ENCODE peak calls at places on chromosomes 2 and 18, in nine cellular contexts. F, S, D, B, W, Z, H, Q and R are unnamed samples. For H3K79me2, the result is how much of the 10 kb centered on the place peaks cover.

GRCh38 chr2:239382384-239382880 is 18.4 kb downstream of the HDAC4 start:
- DNase-seq in Z (no peak), H (no peak), F (no peak), B (no peak), W (no peak), Q (no peak), S (no peak), D (no peak), R (no peak)

GRCh38 chr18:63197246-63197791 is 122.2 kb downstream of the BCL2 start:
- DNase-seq in Q (no peak), Z (no peak), D (no peak), H (no peak), W (no peak), B (no peak), F (no peak), S (no peak), R (peak)

GRCh38 chr2:38734299-38735058 is 16.7 kb downstream of the SRSF7 start:
- DNase-seq in Z (no peak), B (no peak), W (no peak), S (no peak), H (no peak), F (no peak), Q (no peak), D (no peak), R (no peak)

GRCh38 chr2:106053116-106053515 is 141.0 kb downstream of the UXS1 start:
- DNase-seq in F (no peak), Z (peak), W (no peak), Q (peak), H (no peak), B (peak), S (peak), D (no peak), R (no peak)

GRCh38 chr2:54374965-54375364 is 81.2 kb upstream of the SPTBN1 start:
- DNase-seq in S (no peak), D (no peak), H (no peak), Z (no peak), W (no peak), B (no peak), Q (no peak), F (no peak), R (no peak)

GRCh38 chr2:115443550-115444185 is 1001.2 kb downstream of the DPP10 start:
- DNase-seq in B (no peak), F (peak), W (peak), Z (no peak), D (no peak), S (no peak), Q (no peak), H (no peak), R (no peak)

GRCh38 chr2:235928751-235929370 is 239.3 kb downstream of the GBX2 start:
- DNase-seq in B (no peak), F (no peak), S (no peak), W (no peak), D (no peak), Z (no peak), H (no peak), Q (no peak), R (no peak)

GRCh38 chr2:176136375-176137248 is 7.1 kb downstream of the HOXD8 start:
- DNase-seq in H (peak), S (peak), B (no peak), F (peak), D (peak), Z (peak), Q (no peak), W (peak), R (no peak)

GRCh38 chr2:132272713-132273112 is 111.0 kb upstream of the ANKRD30BL start:
- DNase-seq in Q (no peak), Z (no peak), B (no peak), W (no peak), H (no peak), F (no peak), D (no peak), S (no peak), R (no peak)

GRCh38 chr2:52934920-52935640 is 832.5 kb upstream of the CHAC2 start:
- DNase-seq in Q (peak), D (no peak), B (no peak), S (no peak), F (no peak), H (no peak), W (no peak), Z (no peak), R (no peak)

GRCh38 chr2:111100765-111101162 is 19.9 kb upstream of the BCL2L11 start:
- DNase-seq in Q (peak), S (no peak), H (no peak), Z (peak), W (no peak), D (no peak), F (peak), B (no peak), R (peak)

GRCh38 chr2:143936758-143937562 is 583.0 kb downstream of the ZEB2 start:
- DNase-seq in S (peak), Z (no peak), F (peak), W (peak), H (peak), B (no peak), Q (no peak), D (peak), R (no peak)

GRCh38 chr2:235747868-235748144 is 254.0 kb downstream of the AGAP1 start:
- DNase-seq in Q (no peak), B (no peak), W (no peak), F (no peak), D (no peak), Z (peak), H (no peak), S (peak), R (no peak)

GRCh38 chr2:27322301-27322765 is 564 bp downstream of the MPV17 start:
- DNase-seq in Z (peak), B (no peak), Q (no peak), F (peak), D (peak), W (no peak), H (peak), S (peak), R (peak)

GRCh38 chr18:1191341-1191740 is 286.7 kb downstream of the ADCYAP1 start:
- DNase-seq in W (no peak), Q (no peak), H (no peak), F (no peak), D (no peak), Z (no peak), S (no peak), B (no peak), R (no peak)

GRCh38 chr2:224546926-224547325 is 38.2 kb downstream of the CUL3 start:
- DNase-seq in Z (no peak), F (no peak), S (no peak), Q (no peak), W (no peak), B (no peak), D (no peak), H (no peak), R (peak)

GRCh38 chr2:43136862-43137261 is 89.5 kb downstream of the ZFP36L2 start:
- DNase-seq in W (no peak), H (peak), Z (no peak), B (no peak), Q (no peak), S (no peak), D (peak), F (no peak), R (peak)

GRCh38 chr2:36516136-36516870 is 81.7 kb downstream of the FEZ2 start:
- DNase-seq in Z (no peak), F (no peak), S (peak), D (no peak), B (no peak), Q (no peak), W (no peak), H (peak), R (no peak)

GRCh38 chr2:95297639-95298395 is 670 bp downstream of the KCNIP3 start:
- DNase-seq in F (no peak), D (no peak), Q (no peak), S (no peak), Z (no peak), B (no peak), W (no peak), H (no peak), R (no peak)

GRCh38 chr2:109663721-109664120 is 49.6 kb downstream of the SOWAHC start:
- DNase-seq in Q (no peak), D (peak), F (no peak), H (no peak), Z (peak), S (peak), W (no peak), B (no peak), R (no peak)

GRCh38 chr2:163351966-163352365 is 383.8 kb downstream of the FIGN start:
- DNase-seq in B (no peak), Q (no peak), D (no peak), F (no peak), W (no peak), Z (no peak), H (no peak), S (no peak), R (no peak)

GRCh38 chr2:112762276-112762675 is 2.1 kb downstream of the CKAP2L start:
- DNase-seq in S (no peak), H (no peak), Z (no peak), D (no peak), B (no peak), Q (no peak), F (no peak), W (no peak), R (no peak)

GRCh38 chr2:68828887-68829708 is 42.1 kb downstream of the BMP10 start:
- DNase-seq in H (peak), F (peak), Q (peak), B (peak), D (peak), S (peak), Z (peak), W (no peak), R (peak)

GRCh38 chr2:23387221-23387550 is 2.2 kb downstream of the KLHL29 start:
- DNase-seq in Z (no peak), Q (no peak), W (no peak), S (no peak), B (no peak), F (no peak), D (no peak), H (no peak), R (no peak)

GRCh38 chr2:192203876-192204275 is 9.1 kb upstream of the TMEFF2 start:
- DNase-seq in Q (no peak), Z (no peak), D (no peak), F (no peak), B (no peak), S (no peak), W (no peak), H (no peak), R (no peak)

GRCh38 chr2:174038472-174038871 is 73.3 kb upstream of the SP3 start:
- DNase-seq in W (no peak), D (no peak), Z (no peak), B (no peak), Q (peak), H (no peak), F (no peak), S (no peak), R (peak)

GRCh38 chr2:30068067-30068466 is 78.7 kb upstream of the YPEL5 start:
- DNase-seq in H (no peak), S (no peak), F (no peak), Q (no peak), W (no peak), D (no peak), B (no peak), Z (peak), R (no peak)

GRCh38 chr18:48002933-48003365 is 72.5 kb upstream of the SMAD2 start:
- DNase-seq in D (no peak), H (no peak), B (peak), W (no peak), Z (peak), F (no peak), Q (no peak), S (peak), R (no peak)

GRCh38 chr2:69605332-69605731 is 38.2 kb downstream of the AAK1 start:
- DNase-seq in H (no peak), F (no peak), B (no peak), S (no peak), D (no peak), W (no peak), Q (no peak), Z (no peak), R (no peak)

GRCh38 chr2:63053235-63053888 is 2.7 kb downstream of the OTX1 start:
- DNase-seq in Q (no peak), W (peak), B (no peak), H (no peak), S (no peak), Z (no peak), F (peak), D (no peak), R (no peak)

GRCh38 chr2:158505448-158505934 is 48.7 kb downstream of the PKP4 start:
- DNase-seq in S (no peak), F (no peak), H (no peak), B (no peak), Q (no peak), Z (no peak), W (no peak), D (no peak), R (no peak)

GRCh38 chr2:104853401-104853925 is 452 bp upstream of the POU3F3 start:
- DNase-seq in W (no peak), Z (no peak), D (peak), B (no peak), F (no peak), S (no peak), Q (no peak), H (no peak), R (peak)

GRCh38 chr18:70522183-70522582 is 233.3 kb downstream of the SOCS6 start:
- DNase-seq in S (no peak), F (no peak), Q (no peak), D (no peak), H (no peak), B (no peak), Z (no peak), W (no peak), R (no peak)

GRCh38 chr18:70523035-70523797 is 234.4 kb downstream of the SOCS6 start:
- DNase-seq in W (no peak), Z (peak), H (no peak), F (no peak), Q (no peak), S (no peak), D (no peak), B (no peak), R (no peak)

GRCh38 chr18:70520867-70521266 is 232.0 kb downstream of the SOCS6 start:
- DNase-seq in B (no peak), F (no peak), S (no peak), D (no peak), W (no peak), Z (no peak), Q (no peak), H (no peak), R (no peak)

GRCh38 chr18:70523798-70524182 is 234.9 kb downstream of the SOCS6 start:
- DNase-seq in D (no peak), W (no peak), Q (no peak), F (no peak), Z (no peak), B (no peak), H (no peak), S (no peak), R (no peak)
- H3K79me2 ChIP-seq in D (under half), W (under half), Q (under half), F (under half), Z (under half), B (under half), H (under half), S (under half), R (under half)

GRCh38 chr18:74497778-74498177 is 1.6 kb downstream of the CNDP2 start:
- DNase-seq in W (no peak), Q (no peak), Z (no peak), S (peak), B (no peak), D (no peak), F (no peak), H (no peak), R (no peak)

GRCh38 chr18:74495581-74496507 is at the start of gene CNDP2:
- DNase-seq in S (peak), B (peak), Q (peak), F (peak), W (peak), H (peak), D (peak), Z (peak), R (peak)

GRCh38 chr18:74498712-74499629 is 2.8 kb downstream of the CNDP2 start:
- DNase-seq in S (peak), Z (no peak), B (no peak), Q (peak), W (no peak), F (no peak), D (no peak), H (no peak), R (peak)

GRCh38 chr18:74496508-74497307 is 545 bp downstream of the CNDP2 start:
- DNase-seq in Q (peak), D (peak), B (peak), F (peak), H (peak), S (peak), Z (peak), W (peak), R (peak)

DNA sequence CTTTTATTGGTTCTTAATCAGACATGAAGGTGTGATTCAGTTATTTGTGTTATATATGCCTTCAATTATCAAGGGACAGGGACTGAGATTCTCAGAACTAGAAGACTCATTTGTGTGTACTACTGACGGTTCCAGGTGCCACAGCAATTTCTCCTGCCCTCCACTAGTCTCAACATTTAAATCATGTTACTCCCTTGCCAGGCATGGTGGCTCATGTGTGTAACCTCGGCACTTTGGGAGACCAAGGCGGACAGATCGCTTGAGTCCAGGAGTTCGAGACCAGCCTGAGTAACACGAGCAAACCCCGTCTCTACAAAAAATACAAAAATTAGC is 1.1 kb downstream of the CNDP2 start:
- DNase-seq in Q (no peak), Z (no peak), B (no peak), S (peak), F (no peak), W (no peak), H (no peak), D (no peak), R (peak)
- H3K27ac ChIP-seq in Q (peak), Z (no peak), B (peak), S (peak), F (peak), W (no peak), H (peak), D (peak), R (peak)

GRCh38 chr18:7269903-7270302 is 39.0 kb downstream of the LRRC30 start:
- DNase-seq in Q (no peak), B (no peak), W (no peak), F (no peak), Z (no peak), S (no peak), H (no peak), D (no peak), R (no peak)

GRCh38 chr18:7272268-7273049 is 41.6 kb downstream of the LRRC30 start:
- DNase-seq in F (peak), Q (peak), S (peak), Z (peak), B (no peak), W (peak), H (peak), D (peak), R (no peak)

GRCh38 chr18:7273301-7273911 is 42.5 kb downstream of the LRRC30 start:
- DNase-seq in D (no peak), Q (no peak), S (peak), Z (peak), W (peak), F (no peak), B (no peak), H (peak), R (no peak)
- TF ChIP-seq EZH2phosphoT487 in D (no peak), Q (no peak), S (no peak), Z (no peak), W (no peak), F (no peak), B (no peak), H (no peak), R (no peak)

GRCh38 chr2:190444954-190445353 is 36.8 kb downstream of the MFSD6 start:
- DNase-seq in Q (no peak), F (no peak), D (peak), W (no peak), H (no peak), Z (no peak), S (no peak), B (no peak), R (no peak)
- H3K79me2 ChIP-seq in Q (under half), F (under half), D (under half), W (under half), H (under half), Z (under half), S (under half), B (under half), R (under half)

GRCh38 chr2:11045294-11045693 is 110.0 kb upstream of the SLC66A3 start:
- DNase-seq in Q (no peak), F (no peak), W (no peak), D (no peak), H (no peak), Z (no peak), B (no peak), S (no peak), R (no peak)

GRCh38 chr2:11043245-11043644 is 112.0 kb upstream of the SLC66A3 start:
- DNase-seq in S (no peak), Q (no peak), B (no peak), W (no peak), D (no peak), Z (no peak), H (no peak), F (no peak), R (no peak)

GRCh38 chr2:11044201-11044600 is 111.1 kb upstream of the SLC66A3 start:
- DNase-seq in D (no peak), B (no peak), Z (no peak), S (no peak), Q (no peak), H (no peak), W (no peak), F (no peak), R (no peak)

GRCh38 chr2:11040992-11041391 is 114.3 kb upstream of the SLC66A3 start:
- DNase-seq in W (no peak), B (no peak), S (no peak), H (no peak), D (no peak), Q (no peak), F (no peak), Z (no peak), R (no peak)

GRCh38 chr2:11042841-11043240 is 112.4 kb upstream of the SLC66A3 start:
- DNase-seq in F (no peak), Z (no peak), W (no peak), S (no peak), B (no peak), Q (no peak), D (no peak), H (no peak), R (no peak)
- H3K27ac ChIP-seq in F (no peak), Z (no peak), W (no peak), S (no peak), B (no peak), Q (no peak), D (no peak), H (no peak), R (no peak)

DNA sequence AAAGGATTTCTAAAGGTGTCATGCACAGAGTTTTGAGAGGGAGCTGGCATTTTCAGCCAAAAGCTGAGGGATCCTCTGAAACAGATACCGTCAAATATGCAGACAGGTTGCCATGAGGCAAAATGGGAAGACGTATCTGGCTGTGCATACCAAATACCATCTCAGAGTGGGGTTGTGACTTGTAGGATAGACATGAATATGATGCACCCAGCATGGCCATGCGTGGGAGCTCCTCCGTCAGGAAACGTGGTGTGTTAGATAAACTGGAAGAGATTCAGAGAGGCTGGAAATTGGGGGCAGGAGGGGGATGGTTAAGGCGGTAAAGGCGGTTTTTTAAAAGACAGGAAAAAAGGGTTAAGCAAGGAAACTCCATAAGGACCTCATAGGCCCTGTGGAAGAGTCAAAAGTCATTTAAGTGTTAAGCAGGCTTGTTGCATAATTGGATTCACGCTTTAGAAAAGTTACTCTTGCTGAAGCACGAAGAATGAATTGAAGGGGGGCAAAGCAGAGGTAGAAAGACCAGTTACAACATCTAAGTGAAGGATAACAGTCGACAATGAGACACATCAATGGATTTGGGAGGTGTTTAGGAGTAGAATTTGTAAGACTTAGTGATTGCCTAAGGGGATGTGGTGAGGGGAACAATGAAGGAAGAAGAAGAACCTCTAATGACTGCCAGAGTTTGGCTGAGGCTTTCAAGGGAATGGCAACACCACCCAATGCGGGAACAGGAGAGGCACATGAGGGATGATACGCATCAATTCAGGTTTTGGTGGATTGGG is 139.6 kb upstream of the CTAGE1 start:
- DNase-seq in F (peak), D (no peak), Q (no peak), H (no peak), B (no peak), Z (no peak), W (peak), S (no peak), R (no peak)
- TF ChIP-seq EZH2phosphoT487 in F (no peak), D (no peak), Q (no peak), H (no peak), B (no peak), Z (no peak), W (no peak), S (no peak), R (no peak)

GRCh38 chr2:202681688-202682205 is 47.0 kb downstream of the FAM117B start:
- DNase-seq in H (no peak), F (peak), Z (peak), B (no peak), S (no peak), W (peak), Q (no peak), D (no peak), R (no peak)
- H3K79me2 ChIP-seq in H (half or more), F (half or more), Z (under half), B (under half), S (under half), W (half or more), Q (under half), D (under half), R (under half)

GRCh38 chr2:151770995-151771394 is 36.7 kb upstream of the NEB start:
- DNase-seq in D (no peak), H (no peak), W (no peak), Z (no peak), B (no peak), Q (no peak), F (no peak), S (no peak), R (no peak)
- H3K27ac ChIP-seq in D (no peak), H (no peak), W (no peak), Z (no peak), B (no peak), Q (peak), F (no peak), S (peak), R (peak)